ENCODE peak calls at places on chromosomes 16 and 17, in eight cellular contexts. A, E, B, F, G, X, V and N are unnamed samples.

GRCh38 chr17:68301438-68301959 is 10.2 kb downstream of the ARSG start:
- DNase-seq in A (no peak), E (no peak), B (no peak), F (no peak), G (peak), X (no peak), V (no peak), N (no peak)

GRCh38 chr17:56125830-56126819 is 27.1 kb upstream of the ANKFN1 start:
- DNase-seq in A (no peak), E (no peak), B (peak), F (no peak), G (no peak), X (no peak), V (no peak), N (no peak)

GRCh38 chr17:76002100-76002499 is 1.4 kb downstream of the CDK3 start:
- DNase-seq in A (no peak), E (no peak), B (no peak), F (no peak), G (no peak), X (no peak), V (no peak), N (no peak)

GRCh38 chr16:10828851-10829331 is 10.3 kb upstream of the TVP23A start:
- DNase-seq in A (peak), E (no peak), B (peak), F (no peak), G (no peak), X (no peak), V (no peak), N (no peak)

GRCh38 chr17:42984486-42984885 is 4.1 kb downstream of the RUNDC1 start:
- DNase-seq in A (no peak), E (no peak), B (no peak), F (no peak), G (no peak), X (no peak), V (no peak), N (no peak)

GRCh38 chr17:70099884-70100283 is 24.9 kb downstream of the KCNJ16 start:
- DNase-seq in A (no peak), E (no peak), B (peak), F (no peak), G (no peak), X (no peak), V (no peak), N (no peak)

GRCh38 chr16:55836158-55836611 is 3.3 kb upstream of the CES1 start:
- DNase-seq in A (no peak), E (no peak), B (no peak), F (no peak), G (no peak), X (no peak), V (no peak), N (no peak)

GRCh38 chr16:57773680-57774295 is 28.5 kb downstream of the KIFC3 start:
- DNase-seq in A (no peak), E (no peak), B (no peak), F (no peak), G (no peak), X (no peak), V (no peak), N (no peak)

GRCh38 chr17:77609553-77610517 is 348.7 kb upstream of the TNRC6C start:
- DNase-seq in A (no peak), E (peak), B (peak), F (peak), G (no peak), X (peak), V (no peak), N (peak)

GRCh38 chr17:57927048-57927723 is 28.0 kb downstream of the CUEDC1 start:
- DNase-seq in A (peak), E (no peak), B (no peak), F (no peak), G (peak), X (no peak), V (no peak), N (no peak)

GRCh38 chr16:1979271-1980025 is 1.8 kb downstream of the NOXO1 start:
- DNase-seq in A (no peak), E (no peak), B (no peak), F (no peak), G (no peak), X (no peak), V (no peak), N (peak)

GRCh38 chr16:30843501-30843900 is 50.4 kb downstream of the BCL7C start:
- DNase-seq in A (no peak), E (no peak), B (no peak), F (no peak), G (no peak), X (no peak), V (no peak), N (no peak)

GRCh38 chr16:53414381-53414780 is 19.9 kb upstream of the RBL2 start:
- DNase-seq in A (no peak), E (no peak), B (no peak), F (no peak), G (no peak), X (no peak), V (no peak), N (no peak)

GRCh38 chr17:79831367-79832210 is 7.7 kb downstream of the CBX4 start:
- DNase-seq in A (peak), E (no peak), B (no peak), F (no peak), G (no peak), X (no peak), V (no peak), N (no peak)

GRCh38 chr16:20023190-20023589 is 50.5 kb downstream of the GPR139 start:
- DNase-seq in A (no peak), E (no peak), B (peak), F (no peak), G (no peak), X (no peak), V (no peak), N (no peak)

GRCh38 chr16:55330726-55331647 is 7.0 kb downstream of the IRX6 start:
- DNase-seq in A (no peak), E (no peak), B (no peak), F (no peak), G (no peak), X (no peak), V (no peak), N (no peak)

GRCh38 chr16:71920658-71921057 is 25.3 kb downstream of the IST1 start:
- DNase-seq in A (no peak), E (no peak), B (no peak), F (no peak), G (no peak), X (no peak), V (no peak), N (no peak)